ENCODE peak calls at places on chromosomes 1 and 21, in eight cellular contexts. One of them, this sample, is unnamed.
A peak's percentile ranks its signal among the peaks of the same experiment; 100 is the strongest.

GRCh38 chr1:17094664-17095063 is 24.6 kb downstream of the PADI2 start:
- DNase-seq in activated CD8-positive, alpha-beta memory T cell treated with anti-CD3 and anti-CD28 coated beads, Interleukin-2, amount 10 ng/mL, durations not matched to agents 7 days and 5 days: no peak
- DNase-seq in GM04504: no peak
- DNase-seq in ecto neural progenitor cell: no peak
- DNase-seq in left ventricle myocardium superior: no peak
- DNase-seq in AG08396: no peak
- DNase-seq in IMR-90: peak; percentile 34
- DNase-seq in NCI-H1417 treated with DMSO at 0.1 percent for 48 hours: no peak
- DNase-seq in this sample: no peak

GRCh38 chr21:18499761-18500376 is 96.3 kb upstream of the TMPRSS15 start:
- DNase-seq in GM04504: peak; percentile 5
- DNase-seq in ecto neural progenitor cell: peak; percentile 52
- DNase-seq in activated CD8-positive, alpha-beta memory T cell treated with anti-CD3 and anti-CD28 coated beads, Interleukin-2, amount 10 ng/mL, durations not matched to agents 7 days and 5 days: peak; percentile 45
- DNase-seq in IMR-90: peak; percentile 13
- DNase-seq in NCI-H1417 treated with DMSO at 0.1 percent for 48 hours: no peak
- DNase-seq in left ventricle myocardium superior: no peak
- DNase-seq in AG08396: no peak
- DNase-seq in this sample: no peak

GRCh38 chr1:89910780-89911179 is 84.1 kb upstream of the ZNF326 start:
- DNase-seq in NCI-H1417 treated with DMSO at 0.1 percent for 48 hours: no peak
- DNase-seq in GM04504: peak; percentile 50
- DNase-seq in ecto neural progenitor cell: no peak
- DNase-seq in activated CD8-positive, alpha-beta memory T cell treated with anti-CD3 and anti-CD28 coated beads, Interleukin-2, amount 10 ng/mL, durations not matched to agents 7 days and 5 days: no peak
- DNase-seq in left ventricle myocardium superior: no peak
- DNase-seq in AG08396: peak; percentile 77
- DNase-seq in IMR-90: peak; percentile 96
- DNase-seq in this sample: no peak

GRCh38 chr1:47761201-47761930 is 235.8 kb downstream of the TRABD2B start:
- DNase-seq in AG08396: no peak
- DNase-seq in NCI-H1417 treated with DMSO at 0.1 percent for 48 hours: no peak
- DNase-seq in left ventricle myocardium superior: no peak
- DNase-seq in IMR-90: no peak
- DNase-seq in ecto neural progenitor cell: no peak
- DNase-seq in GM04504: no peak
- DNase-seq in activated CD8-positive, alpha-beta memory T cell treated with anti-CD3 and anti-CD28 coated beads, Interleukin-2, amount 10 ng/mL, durations not matched to agents 7 days and 5 days: no peak
- DNase-seq in this sample: no peak

GRCh38 chr1:12706061-12706460 is 9.8 kb upstream of the AADACL3 start:
- DNase-seq in left ventricle myocardium superior: no peak
- DNase-seq in GM04504: no peak
- DNase-seq in ecto neural progenitor cell: no peak
- DNase-seq in NCI-H1417 treated with DMSO at 0.1 percent for 48 hours: no peak
- DNase-seq in IMR-90: no peak
- DNase-seq in activated CD8-positive, alpha-beta memory T cell treated with anti-CD3 and anti-CD28 coated beads, Interleukin-2, amount 10 ng/mL, durations not matched to agents 7 days and 5 days: no peak
- DNase-seq in AG08396: no peak
- DNase-seq in this sample: no peak

GRCh38 chr1:110196917-110197782 is 13.0 kb upstream of the KCNC4 start:
- DNase-seq in ecto neural progenitor cell: peak; percentile 64
- DNase-seq in NCI-H1417 treated with DMSO at 0.1 percent for 48 hours: peak; percentile 40
- DNase-seq in GM04504: no peak
- DNase-seq in left ventricle myocardium superior: no peak
- DNase-seq in AG08396: peak; percentile 85
- DNase-seq in activated CD8-positive, alpha-beta memory T cell treated with anti-CD3 and anti-CD28 coated beads, Interleukin-2, amount 10 ng/mL, durations not matched to agents 7 days and 5 days: peak; percentile 68
- DNase-seq in IMR-90: peak; percentile 41
- DNase-seq in this sample: peak; percentile 46

GRCh38 chr1:53046930-53047329 is 15.1 kb upstream of the PODN start:
- DNase-seq in NCI-H1417 treated with DMSO at 0.1 percent for 48 hours: no peak
- DNase-seq in activated CD8-positive, alpha-beta memory T cell treated with anti-CD3 and anti-CD28 coated beads, Interleukin-2, amount 10 ng/mL, durations not matched to agents 7 days and 5 days: no peak
- DNase-seq in IMR-90: peak; percentile 64
- DNase-seq in left ventricle myocardium superior: peak; percentile 55
- DNase-seq in GM04504: peak; percentile 17
- DNase-seq in ecto neural progenitor cell: no peak
- DNase-seq in AG08396: no peak
- DNase-seq in this sample: no peak

GRCh38 chr1:30316056-30316455 is 407.3 kb downstream of the MATN1 start:
- DNase-seq in GM04504: no peak
- DNase-seq in left ventricle myocardium superior: no peak
- DNase-seq in ecto neural progenitor cell: peak; percentile 10
- DNase-seq in NCI-H1417 treated with DMSO at 0.1 percent for 48 hours: no peak
- DNase-seq in AG08396: no peak
- DNase-seq in IMR-90: no peak
- DNase-seq in activated CD8-positive, alpha-beta memory T cell treated with anti-CD3 and anti-CD28 coated beads, Interleukin-2, amount 10 ng/mL, durations not matched to agents 7 days and 5 days: peak; percentile 18
- DNase-seq in this sample: no peak

GRCh38 chr1:86756062-86756406 is 51.7 kb downstream of the SH3GLB1 start:
- DNase-seq in IMR-90: no peak
- DNase-seq in ecto neural progenitor cell: no peak
- DNase-seq in GM04504: no peak
- DNase-seq in activated CD8-positive, alpha-beta memory T cell treated with anti-CD3 and anti-CD28 coated beads, Interleukin-2, amount 10 ng/mL, durations not matched to agents 7 days and 5 days: no peak
- DNase-seq in AG08396: no peak
- DNase-seq in NCI-H1417 treated with DMSO at 0.1 percent for 48 hours: peak; percentile 85
- DNase-seq in left ventricle myocardium superior: no peak
- DNase-seq in this sample: no peak

GRCh38 chr1:173410133-173410793 is 66.9 kb upstream of the PRDX6 start:
- DNase-seq in AG08396: no peak
- DNase-seq in activated CD8-positive, alpha-beta memory T cell treated with anti-CD3 and anti-CD28 coated beads, Interleukin-2, amount 10 ng/mL, durations not matched to agents 7 days and 5 days: no peak
- DNase-seq in GM04504: no peak
- DNase-seq in left ventricle myocardium superior: no peak
- DNase-seq in IMR-90: peak; percentile 70
- DNase-seq in ecto neural progenitor cell: no peak
- DNase-seq in NCI-H1417 treated with DMSO at 0.1 percent for 48 hours: no peak
- DNase-seq in this sample: no peak

GRCh38 chr21:25577765-25578069 is 29.6 kb downstream of the MRPL39 start:
- DNase-seq in AG08396: no peak
- DNase-seq in IMR-90: no peak
- DNase-seq in NCI-H1417 treated with DMSO at 0.1 percent for 48 hours: no peak
- DNase-seq in ecto neural progenitor cell: no peak
- DNase-seq in activated CD8-positive, alpha-beta memory T cell treated with anti-CD3 and anti-CD28 coated beads, Interleukin-2, amount 10 ng/mL, durations not matched to agents 7 days and 5 days: no peak
- DNase-seq in left ventricle myocardium superior: no peak
- DNase-seq in GM04504: no peak
- DNase-seq in this sample: no peak

GRCh38 chr1:42186172-42186571 is 21.6 kb upstream of the GUCA2A start:
- DNase-seq in AG08396: peak; percentile 52
- DNase-seq in activated CD8-positive, alpha-beta memory T cell treated with anti-CD3 and anti-CD28 coated beads, Interleukin-2, amount 10 ng/mL, durations not matched to agents 7 days and 5 days: no peak
- DNase-seq in left ventricle myocardium superior: no peak
- DNase-seq in ecto neural progenitor cell: no peak
- DNase-seq in NCI-H1417 treated with DMSO at 0.1 percent for 48 hours: no peak
- DNase-seq in GM04504: peak; percentile 44
- DNase-seq in IMR-90: peak; percentile 57
- DNase-seq in this sample: peak; percentile 53

GRCh38 chr1:23591460-23592208 is 32.3 kb upstream of the ID3 start:
- DNase-seq in GM04504: no peak
- DNase-seq in IMR-90: peak; percentile 46
- DNase-seq in NCI-H1417 treated with DMSO at 0.1 percent for 48 hours: no peak
- DNase-seq in left ventricle myocardium superior: no peak
- DNase-seq in activated CD8-positive, alpha-beta memory T cell treated with anti-CD3 and anti-CD28 coated beads, Interleukin-2, amount 10 ng/mL, durations not matched to agents 7 days and 5 days: peak; percentile 76
- DNase-seq in ecto neural progenitor cell: no peak
- DNase-seq in AG08396: no peak
- DNase-seq in this sample: no peak

GRCh38 chr1:183831336-183831735 is 26.4 kb downstream of the RGL1 start:
- DNase-seq in GM04504: no peak
- DNase-seq in AG08396: no peak
- DNase-seq in ecto neural progenitor cell: no peak
- DNase-seq in left ventricle myocardium superior: no peak
- DNase-seq in activated CD8-positive, alpha-beta memory T cell treated with anti-CD3 and anti-CD28 coated beads, Interleukin-2, amount 10 ng/mL, durations not matched to agents 7 days and 5 days: no peak
- DNase-seq in NCI-H1417 treated with DMSO at 0.1 percent for 48 hours: no peak
- DNase-seq in IMR-90: no peak
- DNase-seq in this sample: no peak

GRCh38 chr1:204565617-204566582 is 49.7 kb downstream of the MDM4 start:
- DNase-seq in AG08396: peak; percentile 87
- DNase-seq in IMR-90: peak; percentile 81
- DNase-seq in left ventricle myocardium superior: peak; percentile 41
- DNase-seq in GM04504: peak; percentile 52
- DNase-seq in activated CD8-positive, alpha-beta memory T cell treated with anti-CD3 and anti-CD28 coated beads, Interleukin-2, amount 10 ng/mL, durations not matched to agents 7 days and 5 days: peak; percentile 80
- DNase-seq in NCI-H1417 treated with DMSO at 0.1 percent for 48 hours: peak; percentile 80
- DNase-seq in ecto neural progenitor cell: peak; percentile 70
- DNase-seq in this sample: peak; percentile 71

GRCh38 chr1:200850554-200850953 is 22.2 kb upstream of the GPR25 start:
- DNase-seq in ecto neural progenitor cell: no peak
- DNase-seq in NCI-H1417 treated with DMSO at 0.1 percent for 48 hours: no peak
- DNase-seq in IMR-90: no peak
- DNase-seq in activated CD8-positive, alpha-beta memory T cell treated with anti-CD3 and anti-CD28 coated beads, Interleukin-2, amount 10 ng/mL, durations not matched to agents 7 days and 5 days: no peak
- DNase-seq in GM04504: no peak
- DNase-seq in AG08396: no peak
- DNase-seq in left ventricle myocardium superior: no peak
- DNase-seq in this sample: no peak

GRCh38 chr1:227919916-227920315 is 27.8 kb downstream of the WNT9A start:
- DNase-seq in ecto neural progenitor cell: peak; percentile 83
- DNase-seq in GM04504: no peak
- DNase-seq in left ventricle myocardium superior: no peak
- DNase-seq in AG08396: no peak
- DNase-seq in IMR-90: no peak
- DNase-seq in NCI-H1417 treated with DMSO at 0.1 percent for 48 hours: no peak
- DNase-seq in activated CD8-positive, alpha-beta memory T cell treated with anti-CD3 and anti-CD28 coated beads, Interleukin-2, amount 10 ng/mL, durations not matched to agents 7 days and 5 days: no peak
- DNase-seq in this sample: no peak

GRCh38 chr21:43944181-43944633 is 67.9 kb upstream of the TRAPPC10 start:
- DNase-seq in NCI-H1417 treated with DMSO at 0.1 percent for 48 hours: no peak
- DNase-seq in GM04504: no peak
- DNase-seq in ecto neural progenitor cell: no peak
- DNase-seq in IMR-90: no peak
- DNase-seq in left ventricle myocardium superior: no peak
- DNase-seq in activated CD8-positive, alpha-beta memory T cell treated with anti-CD3 and anti-CD28 coated beads, Interleukin-2, amount 10 ng/mL, durations not matched to agents 7 days and 5 days: no peak
- DNase-seq in AG08396: no peak
- DNase-seq in this sample: no peak

GRCh38 chr1:28370220-28371010 is 875 bp downstream of the PHACTR4 start:
- DNase-seq in left ventricle myocardium superior: no peak
- DNase-seq in ecto neural progenitor cell: no peak
- DNase-seq in GM04504: no peak
- DNase-seq in IMR-90: peak; percentile 48
- DNase-seq in NCI-H1417 treated with DMSO at 0.1 percent for 48 hours: no peak
- DNase-seq in AG08396: peak; percentile 69
- DNase-seq in activated CD8-positive, alpha-beta memory T cell treated with anti-CD3 and anti-CD28 coated beads, Interleukin-2, amount 10 ng/mL, durations not matched to agents 7 days and 5 days: peak; percentile 66
- DNase-seq in this sample: no peak

GRCh38 chr1:222006715-222007114 is 264.8 kb upstream of the DUSP10 start:
- DNase-seq in AG08396: no peak
- DNase-seq in GM04504: no peak
- DNase-seq in activated CD8-positive, alpha-beta memory T cell treated with anti-CD3 and anti-CD28 coated beads, Interleukin-2, amount 10 ng/mL, durations not matched to agents 7 days and 5 days: no peak
- DNase-seq in NCI-H1417 treated with DMSO at 0.1 percent for 48 hours: no peak
- DNase-seq in ecto neural progenitor cell: no peak
- DNase-seq in IMR-90: no peak
- DNase-seq in left ventricle myocardium superior: no peak
- DNase-seq in this sample: no peak

GRCh38 chr1:48643193-48643592 is 133.5 kb downstream of the BEND5 start:
- DNase-seq in IMR-90: no peak
- DNase-seq in ecto neural progenitor cell: no peak
- DNase-seq in GM04504: no peak
- DNase-seq in AG08396: no peak
- DNase-seq in NCI-H1417 treated with DMSO at 0.1 percent for 48 hours: no peak
- DNase-seq in left ventricle myocardium superior: no peak
- DNase-seq in activated CD8-positive, alpha-beta memory T cell treated with anti-CD3 and anti-CD28 coated beads, Interleukin-2, amount 10 ng/mL, durations not matched to agents 7 days and 5 days: no peak
- DNase-seq in this sample: no peak

GRCh38 chr1:171219751-171220385 is 28.4 kb upstream of the FMO1 start:
- DNase-seq in activated CD8-positive, alpha-beta memory T cell treated with anti-CD3 and anti-CD28 coated beads, Interleukin-2, amount 10 ng/mL, durations not matched to agents 7 days and 5 days: no peak
- DNase-seq in GM04504: peak; percentile 15
- DNase-seq in AG08396: peak; percentile 52
- DNase-seq in left ventricle myocardium superior: no peak
- DNase-seq in ecto neural progenitor cell: no peak
- DNase-seq in IMR-90: peak; percentile 89
- DNase-seq in NCI-H1417 treated with DMSO at 0.1 percent for 48 hours: no peak
- DNase-seq in this sample: peak; percentile 59

GRCh38 chr21:38645282-38645681 is 147.0 kb upstream of the ERG start:
- DNase-seq in activated CD8-positive, alpha-beta memory T cell treated with anti-CD3 and anti-CD28 coated beads, Interleukin-2, amount 10 ng/mL, durations not matched to agents 7 days and 5 days: no peak
- DNase-seq in ecto neural progenitor cell: no peak
- DNase-seq in IMR-90: peak; percentile 82
- DNase-seq in NCI-H1417 treated with DMSO at 0.1 percent for 48 hours: no peak
- DNase-seq in GM04504: peak; percentile 32
- DNase-seq in AG08396: peak; percentile 66
- DNase-seq in left ventricle myocardium superior: no peak
- DNase-seq in this sample: peak; percentile 96

GRCh38 chr1:221829327-221830011 is 87.6 kb upstream of the DUSP10 start:
- DNase-seq in ecto neural progenitor cell: no peak
- DNase-seq in activated CD8-positive, alpha-beta memory T cell treated with anti-CD3 and anti-CD28 coated beads, Interleukin-2, amount 10 ng/mL, durations not matched to agents 7 days and 5 days: peak; percentile 86
- DNase-seq in IMR-90: peak; percentile 97
- DNase-seq in GM04504: peak; percentile 69
- DNase-seq in AG08396: peak; percentile 62
- DNase-seq in left ventricle myocardium superior: no peak
- DNase-seq in NCI-H1417 treated with DMSO at 0.1 percent for 48 hours: no peak
- DNase-seq in this sample: peak; percentile 96

GRCh38 chr1:21573971-21574458 is 64.8 kb downstream of the ALPL start:
- DNase-seq in NCI-H1417 treated with DMSO at 0.1 percent for 48 hours: peak; percentile 83
- DNase-seq in AG08396: peak; percentile 72
- DNase-seq in activated CD8-positive, alpha-beta memory T cell treated with anti-CD3 and anti-CD28 coated beads, Interleukin-2, amount 10 ng/mL, durations not matched to agents 7 days and 5 days: peak; percentile 48
- DNase-seq in GM04504: peak; percentile 52
- DNase-seq in IMR-90: peak; percentile 75
- DNase-seq in left ventricle myocardium superior: peak; percentile 91
- DNase-seq in ecto neural progenitor cell: peak; percentile 80
- DNase-seq in this sample: peak; percentile 72

GRCh38 chr1:43973981-43974442 is 748 bp upstream of the ATP6V0B start:
- DNase-seq in left ventricle myocardium superior: no peak
- DNase-seq in AG08396: peak; percentile 39
- DNase-seq in ecto neural progenitor cell: no peak
- DNase-seq in NCI-H1417 treated with DMSO at 0.1 percent for 48 hours: no peak
- DNase-seq in activated CD8-positive, alpha-beta memory T cell treated with anti-CD3 and anti-CD28 coated beads, Interleukin-2, amount 10 ng/mL, durations not matched to agents 7 days and 5 days: no peak
- DNase-seq in IMR-90: no peak
- DNase-seq in GM04504: no peak
- DNase-seq in this sample: no peak

GRCh38 chr1:17719874-17720273 is 35.3 kb upstream of the ACTL8 start:
- DNase-seq in AG08396: no peak
- DNase-seq in activated CD8-positive, alpha-beta memory T cell treated with anti-CD3 and anti-CD28 coated beads, Interleukin-2, amount 10 ng/mL, durations not matched to agents 7 days and 5 days: no peak
- DNase-seq in ecto neural progenitor cell: no peak
- DNase-seq in left ventricle myocardium superior: no peak
- DNase-seq in IMR-90: peak; percentile 37
- DNase-seq in GM04504: no peak
- DNase-seq in NCI-H1417 treated with DMSO at 0.1 percent for 48 hours: no peak
- DNase-seq in this sample: peak; percentile 28

GRCh38 chr1:99557556-99558256 is 88.2 kb upstream of the PALMD start:
- DNase-seq in GM04504: peak; percentile 77
- DNase-seq in activated CD8-positive, alpha-beta memory T cell treated with anti-CD3 and anti-CD28 coated beads, Interleukin-2, amount 10 ng/mL, durations not matched to agents 7 days and 5 days: no peak
- DNase-seq in AG08396: peak; percentile 16
- DNase-seq in IMR-90: peak; percentile 92
- DNase-seq in ecto neural progenitor cell: no peak
- DNase-seq in NCI-H1417 treated with DMSO at 0.1 percent for 48 hours: no peak
- DNase-seq in left ventricle myocardium superior: no peak
- DNase-seq in this sample: peak; percentile 81

GRCh38 chr1:84582802-84583587 is 8.8 kb upstream of the CTBS start:
- DNase-seq in AG08396: no peak
- DNase-seq in left ventricle myocardium superior: no peak
- DNase-seq in NCI-H1417 treated with DMSO at 0.1 percent for 48 hours: no peak
- DNase-seq in activated CD8-positive, alpha-beta memory T cell treated with anti-CD3 and anti-CD28 coated beads, Interleukin-2, amount 10 ng/mL, durations not matched to agents 7 days and 5 days: no peak
- DNase-seq in ecto neural progenitor cell: peak; percentile 66
- DNase-seq in GM04504: no peak
- DNase-seq in IMR-90: no peak
- DNase-seq in this sample: no peak

GRCh38 chr1:111706921-111707320 is 32.3 kb downstream of the INKA2 start:
- DNase-seq in NCI-H1417 treated with DMSO at 0.1 percent for 48 hours: no peak
- DNase-seq in IMR-90: peak; percentile 50
- DNase-seq in activated CD8-positive, alpha-beta memory T cell treated with anti-CD3 and anti-CD28 coated beads, Interleukin-2, amount 10 ng/mL, durations not matched to agents 7 days and 5 days: no peak
- DNase-seq in GM04504: no peak
- DNase-seq in ecto neural progenitor cell: no peak
- DNase-seq in AG08396: no peak
- DNase-seq in left ventricle myocardium superior: no peak
- DNase-seq in this sample: no peak

GRCh38 chr1:230863449-230863848 is 4.9 kb downstream of the C1orf198 start:
- DNase-seq in AG08396: no peak
- DNase-seq in activated CD8-positive, alpha-beta memory T cell treated with anti-CD3 and anti-CD28 coated beads, Interleukin-2, amount 10 ng/mL, durations not matched to agents 7 days and 5 days: no peak
- DNase-seq in left ventricle myocardium superior: peak; percentile 53
- DNase-seq in NCI-H1417 treated with DMSO at 0.1 percent for 48 hours: no peak
- DNase-seq in GM04504: no peak
- DNase-seq in IMR-90: no peak
- DNase-seq in ecto neural progenitor cell: no peak
- DNase-seq in this sample: no peak

GRCh38 chr1:27872802-27873665 is 690 bp downstream of the THEMIS2 start:
- DNase-seq in ecto neural progenitor cell: no peak
- DNase-seq in NCI-H1417 treated with DMSO at 0.1 percent for 48 hours: no peak
- DNase-seq in activated CD8-positive, alpha-beta memory T cell treated with anti-CD3 and anti-CD28 coated beads, Interleukin-2, amount 10 ng/mL, durations not matched to agents 7 days and 5 days: peak; percentile 56
- DNase-seq in left ventricle myocardium superior: no peak
- DNase-seq in IMR-90: peak; percentile 40
- DNase-seq in GM04504: no peak
- DNase-seq in AG08396: no peak
- DNase-seq in this sample: peak; percentile 73

GRCh38 chr1:232292818-232293217 is 337.1 kb downstream of the SIPA1L2 start:
- DNase-seq in GM04504: no peak
- DNase-seq in left ventricle myocardium superior: no peak
- DNase-seq in ecto neural progenitor cell: no peak
- DNase-seq in AG08396: no peak
- DNase-seq in NCI-H1417 treated with DMSO at 0.1 percent for 48 hours: no peak
- DNase-seq in IMR-90: no peak
- DNase-seq in activated CD8-positive, alpha-beta memory T cell treated with anti-CD3 and anti-CD28 coated beads, Interleukin-2, amount 10 ng/mL, durations not matched to agents 7 days and 5 days: no peak
- DNase-seq in this sample: peak; percentile 76

This sample was measured in mammary epithelial cell.